ENCODE peak calls at places on chromosome 5, in six cellular contexts. U is spleen, V is endothelial cell of umbilical vein, Z is breast epithelium, I is prostate gland, Q is stomach. L is an unnamed sample.

GRCh38 chr5:43643750-43644149 is 40.8 kb downstream of the NNT start:
- DNase-seq in U (no peak), V (no peak), Z (no peak), I (no peak), Q (no peak), L (no peak)

GRCh38 chr5:16508730-16509531 is 43.3 kb upstream of the ZNF622 start:
- DNase-seq in U (no peak), V (no peak), Z (peak), I (peak), Q (peak), L (no peak)

GRCh38 chr5:119274767-119275130 is 81.1 kb upstream of the TNFAIP8 start:
- DNase-seq in U (no peak), V (peak), Z (no peak), I (no peak), Q (no peak), L (no peak)

GRCh38 chr5:31987985-31988710 is 186.0 kb downstream of the GOLPH3 start:
- DNase-seq in U (peak), V (no peak), Z (no peak), I (no peak), Q (no peak), L (no peak)

GRCh38 chr5:137710086-137710485 is 25.8 kb downstream of the KLHL3 start:
- DNase-seq in U (no peak), V (no peak), Z (no peak), I (no peak), Q (no peak), L (no peak)

GRCh38 chr5:60223342-60223741 is 329.8 kb upstream of the PDE4D start:
- DNase-seq in U (no peak), V (no peak), Z (no peak), I (no peak), Q (no peak), L (no peak)

GRCh38 chr5:68074048-68074632 is 141.4 kb upstream of the PIK3R1 start:
- DNase-seq in U (no peak), V (no peak), Z (no peak), I (no peak), Q (peak), L (no peak)

GRCh38 chr5:177458912-177459350 is 12.3 kb downstream of the PRR7 start:
- DNase-seq in U (no peak), V (no peak), Z (no peak), I (no peak), Q (no peak), L (no peak)

GRCh38 chr5:79590395-79590999 is 21.7 kb upstream of the TENT2 start:
- DNase-seq in U (no peak), V (no peak), Z (no peak), I (no peak), Q (no peak), L (no peak)

GRCh38 chr5:175517824-175518450 is 39.6 kb downstream of the SFXN1 start:
- DNase-seq in U (no peak), V (no peak), Z (no peak), I (no peak), Q (no peak), L (no peak)

GRCh38 chr5:143440448-143441102 is 37.1 kb upstream of the NR3C1 start:
- DNase-seq in U (no peak), V (peak), Z (no peak), I (peak), Q (no peak), L (no peak)

GRCh38 chr5:143922718-143923117 is 110.8 kb downstream of the HMHB1 start:
- DNase-seq in U (no peak), V (peak), Z (no peak), I (no peak), Q (no peak), L (no peak)

GRCh38 chr5:57175586-57175985 is 1.7 kb downstream of the GPBP1 start:
- DNase-seq in U (no peak), V (peak), Z (no peak), I (no peak), Q (no peak), L (no peak)

GRCh38 chr5:64144429-64145215 is 21.0 kb upstream of the RNF180 start:
- DNase-seq in U (no peak), V (peak), Z (no peak), I (no peak), Q (no peak), L (peak)

GRCh38 chr5:76273491-76273890 is 129.6 kb upstream of the IQGAP2 start:
- DNase-seq in U (no peak), V (no peak), Z (no peak), I (no peak), Q (no peak), L (no peak)

GRCh38 chr5:171523781-171524180 is 104.3 kb downstream of the FGF18 start:
- DNase-seq in U (no peak), V (no peak), Z (no peak), I (no peak), Q (no peak), L (no peak)

GRCh38 chr5:171520300-171521170 is 101.1 kb downstream of the FGF18 start:
- DNase-seq in U (peak), V (peak), Z (no peak), I (no peak), Q (no peak), L (no peak)

GRCh38 chr5:171518916-171519315 is 99.5 kb downstream of the FGF18 start:
- DNase-seq in U (peak), V (no peak), Z (no peak), I (no peak), Q (no peak), L (no peak)

GRCh38 chr5:171521679-171522078 is 102.2 kb downstream of the FGF18 start:
- DNase-seq in U (no peak), V (no peak), Z (no peak), I (no peak), Q (no peak), L (no peak)

GRCh38 chr5:171521219-171521633 is 101.8 kb downstream of the FGF18 start:
- DNase-seq in U (peak), V (peak), Z (no peak), I (no peak), Q (no peak), L (no peak)
- H3K27ac ChIP-seq in U (no peak), V (no peak), Z (peak), I (peak), Q (peak), L (peak)

GRCh38 chr5:140039561-140039960 is 3.5 kb downstream of the NRG2 start:
- DNase-seq in U (no peak), V (no peak), Z (no peak), I (no peak), Q (no peak), L (no peak)
- TF ChIP-seq POLR2A in U (no peak), V (no peak), Z (no peak), I (no peak), Q (no peak), L (no peak)

GRCh38 chr5:151020304-151021031 is at the start of gene GPX3:
- DNase-seq in U (peak), V (peak), Z (peak), I (peak), Q (peak), L (peak)
- TF ChIP-seq POLR2AphosphoS5 in U (peak), V (no peak), Z (peak), I (peak), Q (peak), L (peak)

GRCh38 chr5:140926211-140926902 is at the start of gene PCDHAC1:
- DNase-seq in U (peak), V (peak), Z (peak), I (peak), Q (peak), L (no peak)

GRCh38 chr5:140926903-140927573 is 939 bp downstream of the PCDHAC1 start:
- DNase-seq in U (no peak), V (no peak), Z (no peak), I (no peak), Q (no peak), L (no peak)

GRCh38 chr5:140925806-140926205 is 293 bp upstream of the PCDHAC1 start:
- DNase-seq in U (no peak), V (no peak), Z (no peak), I (no peak), Q (no peak), L (no peak)
- H3K27ac ChIP-seq in U (no peak), V (no peak), Z (no peak), I (no peak), Q (no peak), L (peak)